ENCODE peak calls at places on chromosomes 1 and 21, in four cellular contexts. D is GM23248, W is mesendoderm, Q is body of pancreas. V is an unnamed sample. For H3K27me3, the result is how much of the 10 kb centered on the place peaks cover.

GRCh38 chr1:59747469-59748014 is 67.2 kb upstream of the HOOK1 start:
- DNase-seq in W (no peak), D (no peak), Q (no peak), V (no peak)

GRCh38 chr1:51329443-51330325 is 678 bp downstream of the TTC39A start:
- DNase-seq in Q (peak), D (no peak), W (no peak), V (peak)

GRCh38 chr1:8702121-8702520 is 115.3 kb downstream of the RERE start:
- DNase-seq in Q (peak), W (peak), D (peak), V (peak)

GRCh38 chr1:248863011-248863881 is 4.4 kb upstream of the ZNF692 start:
- DNase-seq in D (peak), W (peak), Q (peak), V (peak)

GRCh38 chr1:226425431-226426031 is 17.6 kb upstream of the PARP1 start:
- DNase-seq in D (no peak), W (no peak), Q (no peak), V (no peak)

GRCh38 chr21:39441502-39442475 is 3.8 kb downstream of the LCA5L start:
- DNase-seq in W (peak), D (peak), Q (peak), V (peak)

GRCh38 chr21:17451364-17451869 is 61.4 kb upstream of the CXADR start:
- DNase-seq in D (peak), W (no peak), Q (no peak), V (no peak)

GRCh38 chr1:36836196-36836883 is 198.0 kb downstream of the GRIK3 start:
- DNase-seq in D (no peak), Q (no peak), W (no peak), V (no peak)

GRCh38 chr1:43542515-43543458 is 12.1 kb downstream of the PTPRF start:
- DNase-seq in Q (no peak), D (no peak), W (no peak), V (no peak)
- H3K27ac ChIP-seq in Q (peak), D (no peak), W (no peak), V (peak)

DNA sequence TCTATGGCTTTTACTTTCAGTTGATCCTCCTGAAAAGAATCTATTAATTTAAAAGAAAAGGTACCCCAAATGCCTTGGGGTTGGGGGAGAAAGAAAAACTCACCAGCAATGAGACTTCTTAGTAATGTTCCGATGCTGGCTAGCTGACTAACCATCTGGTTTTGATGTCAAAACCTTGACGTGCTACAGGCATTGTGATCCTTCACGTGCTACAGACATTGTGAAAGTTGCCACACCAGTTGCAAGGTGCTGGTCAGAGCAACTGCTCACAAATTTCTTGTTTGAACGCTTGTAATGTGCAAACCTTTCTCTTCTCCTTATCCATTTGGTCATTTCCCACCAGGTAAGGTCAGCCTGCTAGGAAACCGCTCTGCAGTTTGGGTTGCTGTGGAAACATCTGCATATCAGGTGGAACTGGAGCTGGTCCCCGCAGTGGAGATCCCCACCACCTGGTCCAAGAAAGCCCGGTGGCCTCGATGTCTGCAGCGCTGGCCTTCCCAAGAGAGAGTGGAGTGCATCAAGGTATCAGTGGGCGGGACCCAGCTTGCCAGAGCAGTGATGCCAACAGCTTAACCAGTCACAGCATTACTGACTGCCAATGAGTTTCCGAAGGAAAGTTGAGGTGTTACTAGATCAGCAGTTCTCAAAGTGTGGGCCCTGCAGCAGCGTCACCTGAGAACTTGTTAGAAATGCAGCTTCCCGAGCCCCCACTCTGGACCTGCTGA is 16.1 kb downstream of the MAB21L3 start:
- DNase-seq in D (peak), Q (no peak), W (no peak), V (no peak)
- H3K27me3 ChIP-seq in D (under half), Q (under half), W (under half), V (under half)

GRCh38 chr1:160120797-160121196 is 5.2 kb downstream of the ATP1A2 start:
- DNase-seq in W (no peak), D (no peak), Q (no peak), V (no peak)
- H3K27ac ChIP-seq in W (no peak), D (no peak), Q (no peak), V (no peak)

GRCh38 chr1:39654291-39654690 is 14.8 kb upstream of the HEYL start:
- DNase-seq in D (peak), W (no peak), Q (no peak), V (no peak)

GRCh38 chr1:39653546-39654031 is 14.1 kb upstream of the HEYL start:
- DNase-seq in D (peak), Q (peak), W (peak), V (peak)

GRCh38 chr1:39652534-39652933 is 13.1 kb upstream of the HEYL start:
- DNase-seq in Q (no peak), W (no peak), D (no peak), V (no peak)

GRCh38 chr1:39650431-39650830 is 11.0 kb upstream of the HEYL start:
- DNase-seq in W (no peak), D (no peak), Q (no peak), V (no peak)

GRCh38 chr1:39652105-39652504 is 12.7 kb upstream of the HEYL start:
- DNase-seq in Q (peak), D (no peak), W (no peak), V (no peak)
- H3K27me3 ChIP-seq in Q (under half), D (under half), W (under half), V (under half)

V was measured in small intestine.